ENCODE peak calls at places on chromosomes 11 and 22, in four cellular contexts. One of them, this sample, is unnamed.

GRCh38 chr22:39117585-39118191 is 20.6 kb downstream of the APOBEC3H start:
- DNase-seq in left lung: no peak
- DNase-seq in substantia nigra: no peak
- DNase-seq in colonic mucosa: peak; percentile 70
- DNase-seq in this sample: peak; percentile 56

GRCh38 chr11:79720115-79720514 is 279.3 kb upstream of the TENM4 start:
- DNase-seq in left lung: no peak
- DNase-seq in substantia nigra: no peak
- DNase-seq in colonic mucosa: no peak
- DNase-seq in this sample: no peak

GRCh38 chr11:18192988-18193387 is 20.4 kb downstream of the MRGPRX4 start:
- DNase-seq in left lung: no peak
- DNase-seq in substantia nigra: no peak
- DNase-seq in colonic mucosa: no peak
- DNase-seq in this sample: no peak

GRCh38 chr11:45145421-45146071 is 893 bp upstream of the PRDM11 start:
- DNase-seq in left lung: peak; percentile 59
- DNase-seq in substantia nigra: no peak
- DNase-seq in colonic mucosa: peak; percentile 64
- DNase-seq in this sample: peak; percentile 58

GRCh38 chr11:86134580-86135318 is 65.9 kb upstream of the PICALM start:
- DNase-seq in left lung: no peak
- DNase-seq in substantia nigra: no peak
- DNase-seq in colonic mucosa: peak; percentile 32
- DNase-seq in this sample: no peak

GRCh38 chr11:47132490-47132889 is 44.2 kb downstream of the ARFGAP2 start:
- DNase-seq in left lung: no peak
- DNase-seq in substantia nigra: no peak
- DNase-seq in colonic mucosa: no peak
- DNase-seq in this sample: no peak

GRCh38 chr22:39576027-39576426 is 5.5 kb downstream of the CACNA1I start:
- DNase-seq in left lung: no peak
- DNase-seq in substantia nigra: no peak
- DNase-seq in colonic mucosa: no peak
- DNase-seq in this sample: no peak

GRCh38 chr11:34640050-34640971 is 19.4 kb downstream of the EHF start:
- DNase-seq in left lung: peak; percentile 78
- DNase-seq in substantia nigra: no peak
- DNase-seq in colonic mucosa: peak; percentile 89
- DNase-seq in this sample: peak; percentile 88

GRCh38 chr11:95991101-95991500 is 67.2 kb upstream of the MTMR2 start:
- DNase-seq in left lung: no peak
- DNase-seq in substantia nigra: no peak
- DNase-seq in colonic mucosa: no peak
- DNase-seq in this sample: no peak

GRCh38 chr11:119085523-119085878 is 820 bp downstream of the HMBS start:
- DNase-seq in left lung: no peak
- DNase-seq in substantia nigra: no peak
- DNase-seq in colonic mucosa: peak; percentile 33
- DNase-seq in this sample: peak; percentile 50

GRCh38 chr22:40033586-40034380 is 39.0 kb downstream of the FAM83F start:
- DNase-seq in left lung: no peak
- DNase-seq in substantia nigra: no peak
- DNase-seq in colonic mucosa: no peak
- DNase-seq in this sample: no peak

GRCh38 chr11:20156876-20157613 is 3.2 kb downstream of the DBX1 start:
- DNase-seq in left lung: no peak
- DNase-seq in substantia nigra: no peak
- DNase-seq in colonic mucosa: no peak
- DNase-seq in this sample: no peak

GRCh38 chr11:9747229-9747628 is 83.4 kb downstream of the SWAP70 start:
- DNase-seq in left lung: no peak
- DNase-seq in substantia nigra: no peak
- DNase-seq in colonic mucosa: no peak
- DNase-seq in this sample: no peak

GRCh38 chr11:123364145-123364544 is 65.9 kb upstream of the GRAMD1B start:
- DNase-seq in left lung: no peak
- DNase-seq in substantia nigra: no peak
- DNase-seq in colonic mucosa: no peak
- DNase-seq in this sample: no peak

GRCh38 chr11:95922536-95923440 is 1.1 kb downstream of the MTMR2 start:
- DNase-seq in left lung: no peak
- DNase-seq in substantia nigra: no peak
- DNase-seq in colonic mucosa: no peak
- DNase-seq in this sample: no peak

GRCh38 chr11:11381471-11382100 is 28.5 kb upstream of the CSNK2A3 start:
- DNase-seq in left lung: no peak
- DNase-seq in substantia nigra: no peak
- DNase-seq in colonic mucosa: no peak
- DNase-seq in this sample: no peak

GRCh38 chr22:20186183-20186870 is 35.5 kb upstream of the CCDC188 start:
- DNase-seq in left lung: no peak
- DNase-seq in substantia nigra: no peak
- DNase-seq in colonic mucosa: no peak
- DNase-seq in this sample: no peak

GRCh38 chr11:60864856-60865513 is 2.4 kb upstream of the ZP1 start:
- DNase-seq in left lung: no peak
- DNase-seq in substantia nigra: no peak
- DNase-seq in colonic mucosa: no peak
- DNase-seq in this sample: no peak

GRCh38 chr11:110091995-110092576 is 1.1 kb upstream of the ZC3H12C start:
- DNase-seq in left lung: no peak
- DNase-seq in substantia nigra: no peak
- DNase-seq in colonic mucosa: no peak
- DNase-seq in this sample: peak; percentile 25

GRCh38 chr11:77211040-77211451 is 83.0 kb downstream of the MYO7A start:
- DNase-seq in left lung: no peak
- DNase-seq in substantia nigra: no peak
- DNase-seq in colonic mucosa: peak; percentile 16
- DNase-seq in this sample: no peak

GRCh38 chr11:2097356-2097997 is 41.7 kb downstream of the IGF2 start:
- DNase-seq in left lung: peak; percentile 49
- DNase-seq in substantia nigra: no peak
- DNase-seq in colonic mucosa: peak; percentile 37
- DNase-seq in this sample: peak; percentile 27

GRCh38 chr22:46263208-46263575 is at the start of gene PKDREJ:
- DNase-seq in left lung: no peak
- DNase-seq in substantia nigra: no peak
- DNase-seq in colonic mucosa: no peak
- DNase-seq in this sample: no peak

GRCh38 chr11:2825886-2826678 is 59.5 kb downstream of the CDKN1C start:
- DNase-seq in left lung: peak; percentile 76
- DNase-seq in substantia nigra: no peak
- DNase-seq in colonic mucosa: peak; percentile 40
- DNase-seq in this sample: peak; percentile 39

GRCh38 chr11:132022718-132023117 is 652.3 kb downstream of the NTM start:
- DNase-seq in left lung: no peak
- DNase-seq in substantia nigra: no peak
- DNase-seq in colonic mucosa: no peak
- DNase-seq in this sample: no peak

GRCh38 chr11:77207019-77207485 is 79.0 kb downstream of the MYO7A start:
- DNase-seq in left lung: no peak
- DNase-seq in substantia nigra: no peak
- DNase-seq in colonic mucosa: no peak
- DNase-seq in this sample: no peak

GRCh38 chr11:94544832-94545640 is 1.3 kb downstream of the FUT4 start:
- DNase-seq in left lung: no peak
- DNase-seq in substantia nigra: no peak
- DNase-seq in colonic mucosa: peak; percentile 53
- DNase-seq in this sample: peak; percentile 69

GRCh38 chr11:581752-582151 is 5.5 kb downstream of the PHRF1 start:
- DNase-seq in left lung: no peak
- DNase-seq in substantia nigra: no peak
- DNase-seq in colonic mucosa: no peak
- DNase-seq in this sample: no peak